ENCODE peak calls at places on chromosomes 3 and 15, in eight cellular contexts. Y, E, O, R, S, H, U and Q are unnamed samples.
A peak's percentile ranks its signal among the peaks of the same experiment; 100 is the strongest.

GRCh38 chr3:120092444-120092843 is 1.8 kb downstream of the GSK3B start:
- DNase-seq in Y (no peak), E (no peak), O (no peak), R (no peak), S (no peak), H (no peak), U (no peak), Q (no peak)

GRCh38 chr3:140922634-140923033 is 19.0 kb upstream of the SLC25A36 start:
- DNase-seq in Y (no peak), E (no peak), O (peak; percentile 70), R (no peak), S (peak; percentile 39), H (no peak), U (no peak), Q (no peak)

GRCh38 chr3:195046441-195046840 is 224.5 kb downstream of the XXYLT1 start:
- DNase-seq in Y (no peak), E (no peak), O (no peak), R (peak; percentile 57), S (no peak), H (no peak), U (no peak), Q (no peak)

GRCh38 chr15:66401130-66402021 is 14.7 kb downstream of the MAP2K1 start:
- DNase-seq in Y (peak; percentile 37), E (peak; percentile 32), O (peak; percentile 75), R (no peak), S (peak; percentile 67), H (peak; percentile 49), U (peak; percentile 30), Q (no peak)

GRCh38 chr15:42544858-42545629 is 3.5 kb downstream of the LRRC57 start:
- DNase-seq in Y (no peak), E (no peak), O (no peak), R (no peak), S (no peak), H (no peak), U (no peak), Q (no peak)

GRCh38 chr3:3038201-3038991 is 71.8 kb downstream of the IL5RA start:
- DNase-seq in Y (peak; percentile 39), E (peak; percentile 37), O (peak; percentile 27), R (no peak), S (peak; percentile 8), H (no peak), U (peak; percentile 8), Q (no peak)

GRCh38 chr15:35450492-35450891 is 95.5 kb downstream of the DPH6 start:
- DNase-seq in Y (no peak), E (no peak), O (no peak), R (no peak), S (peak; percentile 87), H (no peak), U (peak; percentile 85), Q (no peak)

GRCh38 chr15:65275728-65276126 is 11.0 kb downstream of the PARP16 start:
- DNase-seq in Y (no peak), E (no peak), O (no peak), R (no peak), S (peak; percentile 49), H (no peak), U (peak; percentile 59), Q (no peak)

GRCh38 chr15:85407421-85408269 is 27.2 kb downstream of the AKAP13 start:
- DNase-seq in Y (no peak), E (no peak), O (no peak), R (no peak), S (peak; percentile 93), H (peak; percentile 39), U (peak; percentile 95), Q (no peak)

GRCh38 chr3:147139341-147139740 is 267.0 kb downstream of the ZIC4 start:
- DNase-seq in Y (no peak), E (no peak), O (no peak), R (no peak), S (no peak), H (no peak), U (no peak), Q (no peak)

GRCh38 chr15:50416920-50417319 is 7.3 kb upstream of the USP8 start:
- DNase-seq in Y (no peak), E (no peak), O (no peak), R (no peak), S (no peak), H (no peak), U (no peak), Q (no peak)

GRCh38 chr3:82676356-82677026 is 915.0 kb upstream of the GBE1 start:
- DNase-seq in Y (no peak), E (no peak), O (no peak), R (no peak), S (peak; percentile 71), H (no peak), U (peak; percentile 47), Q (no peak)

GRCh38 chr3:195178124-195178910 is 92.6 kb downstream of the XXYLT1 start:
- DNase-seq in Y (no peak), E (no peak), O (no peak), R (peak; percentile 14), S (no peak), H (no peak), U (no peak), Q (no peak)

GRCh38 chr15:47813985-47814384 is 96.7 kb downstream of the SEMA6D start:
- DNase-seq in Y (no peak), E (peak; percentile 56), O (no peak), R (no peak), S (no peak), H (peak; percentile 6), U (no peak), Q (peak; percentile 77)

GRCh38 chr3:188605960-188606359 is 452.0 kb downstream of the LPP start:
- DNase-seq in Y (no peak), E (no peak), O (no peak), R (no peak), S (no peak), H (no peak), U (no peak), Q (no peak)

GRCh38 chr3:138433892-138434275 is 532 bp upstream of the ESYT3 start:
- DNase-seq in Y (no peak), E (no peak), O (peak; percentile 24), R (no peak), S (no peak), H (no peak), U (no peak), Q (no peak)

GRCh38 chr3:119243712-119244111 is 3.0 kb upstream of the B4GALT4 start:
- DNase-seq in Y (no peak), E (no peak), O (no peak), R (no peak), S (no peak), H (no peak), U (no peak), Q (no peak)

GRCh38 chr3:37139567-37140052 is 34.8 kb downstream of the LRRFIP2 start:
- DNase-seq in Y (no peak), E (peak; percentile 54), O (no peak), R (no peak), S (no peak), H (no peak), U (no peak), Q (no peak)

GRCh38 chr15:66165856-66166255 is 87.7 kb downstream of the MEGF11 start:
- DNase-seq in Y (no peak), E (no peak), O (no peak), R (no peak), S (no peak), H (no peak), U (no peak), Q (no peak)

DNA sequence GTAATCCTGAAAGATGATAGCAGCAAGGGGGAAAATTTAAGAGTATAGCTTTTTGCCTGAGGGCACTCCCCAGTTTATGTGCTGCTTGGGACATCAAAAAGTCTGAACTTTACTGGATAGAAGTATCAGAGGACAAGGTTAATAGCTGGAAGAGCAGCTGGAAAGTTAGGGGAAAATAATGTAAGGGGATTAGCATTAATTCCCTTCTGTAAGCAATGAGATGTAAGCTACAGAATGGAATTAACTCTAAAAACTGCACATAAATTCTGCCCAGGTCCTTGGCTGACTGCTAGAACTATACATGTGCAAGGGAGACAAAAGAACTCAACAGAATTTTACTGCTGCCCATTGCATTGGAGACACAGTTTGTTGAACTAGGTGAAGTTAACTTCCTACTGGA is 55.6 kb downstream of the ATP11B start:
- DNase-seq in Y (no peak), E (no peak), O (no peak), R (no peak), S (no peak), H (no peak), U (no peak), Q (no peak)
- TF ChIP-seq CTCF in Y (no peak), E (no peak), O (no peak), R (no peak), S (no peak), H (no peak), U (no peak), Q (no peak)

GRCh38 chr3:49453621-49454315 is 16.3 kb upstream of the DAG1 start:
- DNase-seq in Y (no peak), E (no peak), O (no peak), R (no peak), S (no peak), H (no peak), U (no peak), Q (no peak)

GRCh38 chr3:49454898-49455681 is 15.0 kb upstream of the DAG1 start:
- DNase-seq in Y (no peak), E (no peak), O (no peak), R (no peak), S (no peak), H (no peak), U (no peak), Q (no peak)

GRCh38 chr3:49456417-49456816 is 13.7 kb upstream of the DAG1 start:
- DNase-seq in Y (no peak), E (no peak), O (no peak), R (no peak), S (no peak), H (no peak), U (peak; percentile 45), Q (no peak)

GRCh38 chr3:49460188-49460885 is 9.7 kb upstream of the DAG1 start:
- DNase-seq in Y (no peak), E (no peak), O (no peak), R (no peak), S (no peak), H (no peak), U (no peak), Q (no peak)

GRCh38 chr3:49454457-49454856 is 15.6 kb upstream of the DAG1 start:
- DNase-seq in Y (peak; percentile 90), E (no peak), O (peak; percentile 95), R (no peak), S (peak; percentile 37), H (peak; percentile 36), U (no peak), Q (no peak)
- TF ChIP-seq CTCF in Y (peak; percentile 70), E (peak; percentile 53), O (peak; percentile 80), R (no peak), S (peak; percentile 33), H (peak; percentile 33), U (no peak), Q (peak; percentile 31)

GRCh38 chr3:149487598-149488197 is 13.2 kb downstream of the TM4SF4 start:
- DNase-seq in Y (peak; percentile 70), E (no peak), O (peak; percentile 81), R (no peak), S (no peak), H (peak; percentile 64), U (no peak), Q (no peak)
- TF ChIP-seq CTCF in Y (peak; percentile 76), E (peak; percentile 80), O (peak; percentile 76), R (peak; percentile 12), S (peak; percentile 28), H (peak; percentile 63), U (no peak), Q (peak; percentile 92)

DNA sequence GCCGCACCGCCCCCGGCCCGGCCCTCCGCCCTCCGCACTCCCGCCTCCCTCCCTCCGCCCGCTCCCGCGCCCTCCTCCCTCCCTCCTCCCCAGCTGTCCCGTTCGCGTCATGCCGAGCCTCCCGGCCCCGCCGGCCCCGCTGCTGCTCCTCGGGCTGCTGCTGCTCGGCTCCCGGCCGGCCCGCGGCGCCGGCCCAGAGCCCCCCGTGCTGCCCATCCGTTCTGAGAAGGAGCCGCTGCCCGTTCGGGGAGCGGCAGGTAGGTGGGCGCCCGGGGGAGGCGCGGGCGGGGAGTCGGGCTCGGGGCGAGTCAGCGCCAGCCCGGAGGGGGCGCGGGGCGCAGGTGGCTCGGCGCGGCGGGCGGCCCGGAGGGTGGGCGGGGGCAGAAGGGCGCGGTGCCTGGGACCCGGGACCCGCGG is 364 bp downstream of the CHRD start:
- DNase-seq in Y (peak; percentile 71), E (no peak), O (peak; percentile 81), R (peak; percentile 90), S (no peak), H (peak; percentile 23), U (peak; percentile 42), Q (no peak)
- TF ChIP-seq CTCF in Y (no peak), E (no peak), O (no peak), R (no peak), S (no peak), H (no peak), U (no peak), Q (no peak)